ENCODE peak calls at places on chromosomes 3 and 15, in five cellular contexts. One of them, this sample, is unnamed.

GRCh38 chr3:37861540-37862051 is at the start of gene CTDSPL:
- DNase-seq in stomach: peak; percentile 62
- DNase-seq in WERI-Rb-1: peak; percentile 46
- DNase-seq in retina: no peak
- DNase-seq in neuronal stem cell: peak; percentile 51
- DNase-seq in this sample: peak; percentile 83

GRCh38 chr3:183490653-183491052 is 62.2 kb upstream of the MCF2L2 start:
- DNase-seq in stomach: peak; percentile 49
- DNase-seq in WERI-Rb-1: no peak
- DNase-seq in retina: no peak
- DNase-seq in neuronal stem cell: no peak
- DNase-seq in this sample: no peak

GRCh38 chr3:48435774-48436476 is 4.0 kb downstream of the CCDC51 start:
- DNase-seq in stomach: peak; percentile 91
- DNase-seq in WERI-Rb-1: peak; percentile 89
- DNase-seq in retina: peak; percentile 87
- DNase-seq in neuronal stem cell: peak; percentile 89
- DNase-seq in this sample: peak; percentile 94

GRCh38 chr3:42936157-42936981 is 30.4 kb downstream of the ZNF662 start:
- DNase-seq in stomach: peak; percentile 27
- DNase-seq in WERI-Rb-1: peak; percentile 77
- DNase-seq in retina: peak; percentile 83
- DNase-seq in neuronal stem cell: no peak
- DNase-seq in this sample: no peak

GRCh38 chr3:177905173-177905894 is 630.9 kb upstream of the KCNMB2 start:
- DNase-seq in stomach: no peak
- DNase-seq in WERI-Rb-1: no peak
- DNase-seq in retina: no peak
- DNase-seq in neuronal stem cell: no peak
- DNase-seq in this sample: peak; percentile 89

GRCh38 chr3:29453278-29453961 is 172.5 kb downstream of the RBMS3 start:
- DNase-seq in stomach: peak; percentile 75
- DNase-seq in WERI-Rb-1: no peak
- DNase-seq in retina: no peak
- DNase-seq in neuronal stem cell: no peak
- DNase-seq in this sample: no peak

GRCh38 chr3:101533603-101533968 is 20.6 kb upstream of the SENP7 start:
- DNase-seq in stomach: no peak
- DNase-seq in WERI-Rb-1: no peak
- DNase-seq in retina: no peak
- DNase-seq in neuronal stem cell: no peak
- DNase-seq in this sample: no peak

GRCh38 chr3:29805757-29806156 is 524.9 kb downstream of the RBMS3 start:
- DNase-seq in stomach: no peak
- DNase-seq in WERI-Rb-1: no peak
- DNase-seq in retina: no peak
- DNase-seq in neuronal stem cell: no peak
- DNase-seq in this sample: peak; percentile 16

GRCh38 chr3:5122741-5123706 is 932 bp downstream of the ARL8B start:
- DNase-seq in stomach: peak; percentile 36
- DNase-seq in WERI-Rb-1: peak; percentile 48
- DNase-seq in retina: no peak
- DNase-seq in neuronal stem cell: peak; percentile 48
- DNase-seq in this sample: peak; percentile 80

GRCh38 chr15:42378011-42378410 is 18.7 kb downstream of the CAPN3 start:
- DNase-seq in stomach: no peak
- DNase-seq in WERI-Rb-1: no peak
- DNase-seq in retina: no peak
- DNase-seq in neuronal stem cell: no peak
- DNase-seq in this sample: no peak

GRCh38 chr15:85865070-85865684 is 70.5 kb upstream of the KLHL25 start:
- DNase-seq in stomach: no peak
- DNase-seq in WERI-Rb-1: peak; percentile 55
- DNase-seq in retina: peak; percentile 67
- DNase-seq in neuronal stem cell: peak; percentile 72
- DNase-seq in this sample: peak; percentile 70

GRCh38 chr3:98980915-98981596 is 79.6 kb upstream of the DCBLD2 start:
- DNase-seq in stomach: no peak
- DNase-seq in WERI-Rb-1: no peak
- DNase-seq in retina: peak; percentile 31
- DNase-seq in neuronal stem cell: no peak
- DNase-seq in this sample: no peak

GRCh38 chr3:171982829-171983228 is 56.5 kb upstream of the FNDC3B start:
- DNase-seq in stomach: no peak
- DNase-seq in WERI-Rb-1: no peak
- DNase-seq in retina: no peak
- DNase-seq in neuronal stem cell: no peak
- DNase-seq in this sample: peak; percentile 79

GRCh38 chr3:41854956-41855355 is 106.9 kb downstream of the ULK4 start:
- DNase-seq in stomach: no peak
- DNase-seq in WERI-Rb-1: no peak
- DNase-seq in retina: no peak
- DNase-seq in neuronal stem cell: no peak
- DNase-seq in this sample: no peak

GRCh38 chr3:190359813-190360212 is 28.1 kb upstream of the CLDN16 start:
- DNase-seq in stomach: no peak
- DNase-seq in WERI-Rb-1: no peak
- DNase-seq in retina: no peak
- DNase-seq in neuronal stem cell: no peak
- DNase-seq in this sample: no peak

GRCh38 chr3:188380722-188381121 is 226.8 kb downstream of the LPP start:
- DNase-seq in stomach: no peak
- DNase-seq in WERI-Rb-1: no peak
- DNase-seq in retina: no peak
- DNase-seq in neuronal stem cell: no peak
- DNase-seq in this sample: no peak

GRCh38 chr3:186882125-186882524 is 39.6 kb downstream of the ADIPOQ start:
- DNase-seq in stomach: no peak
- DNase-seq in WERI-Rb-1: no peak
- DNase-seq in retina: no peak
- DNase-seq in neuronal stem cell: no peak
- DNase-seq in this sample: no peak

GRCh38 chr3:192168202-192168601 is 559.1 kb downstream of the FGF12 start:
- DNase-seq in stomach: no peak
- DNase-seq in WERI-Rb-1: no peak
- DNase-seq in retina: no peak
- DNase-seq in neuronal stem cell: no peak
- DNase-seq in this sample: no peak

GRCh38 chr15:99677540-99678134 is 55.6 kb downstream of the LYSMD4 start:
- DNase-seq in stomach: no peak
- DNase-seq in WERI-Rb-1: no peak
- DNase-seq in retina: no peak
- DNase-seq in neuronal stem cell: no peak
- DNase-seq in this sample: no peak

GRCh38 chr3:186207515-186207914 is 98.6 kb upstream of the ETV5 start:
- DNase-seq in stomach: no peak
- DNase-seq in WERI-Rb-1: no peak
- DNase-seq in retina: no peak
- DNase-seq in neuronal stem cell: no peak
- DNase-seq in this sample: no peak

GRCh38 chr3:16546186-16547004 is 32.9 kb upstream of the RFTN1 start:
- DNase-seq in stomach: no peak
- DNase-seq in WERI-Rb-1: no peak
- DNase-seq in retina: no peak
- DNase-seq in neuronal stem cell: no peak
- DNase-seq in this sample: no peak

GRCh38 chr3:52299815-52300611 is 12.4 kb downstream of the GLYCTK start:
- DNase-seq in stomach: peak; percentile 62
- DNase-seq in WERI-Rb-1: no peak
- DNase-seq in retina: peak; percentile 79
- DNase-seq in neuronal stem cell: no peak
- DNase-seq in this sample: peak; percentile 25

GRCh38 chr15:66631616-66632263 is 65.9 kb upstream of the LCTL start:
- DNase-seq in stomach: no peak
- DNase-seq in WERI-Rb-1: no peak
- DNase-seq in retina: no peak
- DNase-seq in neuronal stem cell: no peak
- DNase-seq in this sample: no peak

GRCh38 chr15:48645558-48646330 is at the start of gene FBN1:
- DNase-seq in stomach: peak; percentile 31
- DNase-seq in WERI-Rb-1: peak; percentile 51
- DNase-seq in retina: peak; percentile 85
- DNase-seq in neuronal stem cell: peak; percentile 91
- DNase-seq in this sample: peak; percentile 98

GRCh38 chr3:171417813-171418212 is 42.4 kb downstream of the TNIK start:
- DNase-seq in stomach: no peak
- DNase-seq in WERI-Rb-1: no peak
- DNase-seq in retina: no peak
- DNase-seq in neuronal stem cell: no peak
- DNase-seq in this sample: peak; percentile 80

GRCh38 chr15:99994849-99995248 is 261.6 kb upstream of the LYSMD4 start:
- DNase-seq in stomach: no peak
- DNase-seq in WERI-Rb-1: no peak
- DNase-seq in retina: peak; percentile 66
- DNase-seq in neuronal stem cell: peak; percentile 63
- DNase-seq in this sample: no peak

GRCh38 chr15:22944651-22945050 is 35.5 kb downstream of the CYFIP1 start:
- DNase-seq in stomach: no peak
- DNase-seq in WERI-Rb-1: no peak
- DNase-seq in retina: no peak
- DNase-seq in neuronal stem cell: no peak
- DNase-seq in this sample: no peak

GRCh38 chr15:100383302-100384107 is 41.7 kb upstream of the ADAMTS17 start:
- DNase-seq in stomach: no peak
- DNase-seq in WERI-Rb-1: peak; percentile 21
- DNase-seq in retina: peak; percentile 20
- DNase-seq in neuronal stem cell: no peak
- DNase-seq in this sample: peak; percentile 10

GRCh38 chr3:37945803-37946530 is 44.6 kb upstream of the VILL start:
- DNase-seq in stomach: no peak
- DNase-seq in WERI-Rb-1: no peak
- DNase-seq in retina: no peak
- DNase-seq in neuronal stem cell: no peak
- DNase-seq in this sample: peak; percentile 64

GRCh38 chr15:39888809-39889208 is 31.3 kb downstream of the GPR176 start:
- DNase-seq in stomach: no peak
- DNase-seq in WERI-Rb-1: no peak
- DNase-seq in retina: no peak
- DNase-seq in neuronal stem cell: no peak
- DNase-seq in this sample: no peak

GRCh38 chr3:71956716-71957115 is 171.8 kb upstream of the PROK2 start:
- DNase-seq in stomach: no peak
- DNase-seq in WERI-Rb-1: peak; percentile 65
- DNase-seq in retina: no peak
- DNase-seq in neuronal stem cell: no peak
- DNase-seq in this sample: no peak

GRCh38 chr15:74240897-74241614 is 4.9 kb downstream of the CCDC33 start:
- DNase-seq in stomach: no peak
- DNase-seq in WERI-Rb-1: no peak
- DNase-seq in retina: no peak
- DNase-seq in neuronal stem cell: no peak
- DNase-seq in this sample: no peak

GRCh38 chr3:133413166-133414020 is 13.5 kb downstream of the BFSP2 start:
- DNase-seq in stomach: no peak
- DNase-seq in WERI-Rb-1: no peak
- DNase-seq in retina: no peak
- DNase-seq in neuronal stem cell: no peak
- DNase-seq in this sample: peak; percentile 36

GRCh38 chr15:46768287-46768686 is 949.0 kb upstream of the SEMA6D start:
- DNase-seq in stomach: no peak
- DNase-seq in WERI-Rb-1: no peak
- DNase-seq in retina: no peak
- DNase-seq in neuronal stem cell: no peak
- DNase-seq in this sample: no peak

GRCh38 chr3:26236511-26236910 is 386.1 kb upstream of the LRRC3B start:
- DNase-seq in stomach: no peak
- DNase-seq in WERI-Rb-1: no peak
- DNase-seq in retina: no peak
- DNase-seq in neuronal stem cell: no peak
- DNase-seq in this sample: no peak

GRCh38 chr15:67863442-67863987 is 23.7 kb upstream of the RNU6-1 start:
- DNase-seq in stomach: peak; percentile 87
- DNase-seq in WERI-Rb-1: peak; percentile 84
- DNase-seq in retina: peak; percentile 94
- DNase-seq in neuronal stem cell: peak; percentile 77
- DNase-seq in this sample: peak; percentile 91

GRCh38 chr15:45112592-45113379 is 1.2 kb downstream of the DUOX2 start:
- DNase-seq in stomach: no peak
- DNase-seq in WERI-Rb-1: peak; percentile 20
- DNase-seq in retina: peak; percentile 75
- DNase-seq in neuronal stem cell: no peak
- DNase-seq in this sample: no peak

GRCh38 chr3:182148360-182148759 is 436.6 kb downstream of the SOX2 start:
- DNase-seq in stomach: no peak
- DNase-seq in WERI-Rb-1: no peak
- DNase-seq in retina: no peak
- DNase-seq in neuronal stem cell: no peak
- DNase-seq in this sample: no peak

GRCh38 chr15:71282086-71282485 is 166.8 kb downstream of the THSD4 start:
- DNase-seq in stomach: no peak
- DNase-seq in WERI-Rb-1: no peak
- DNase-seq in retina: no peak
- DNase-seq in neuronal stem cell: no peak
- DNase-seq in this sample: peak; percentile 74

This sample was measured in adipocyte.